ENCODE peak calls at places on chromosomes 6 and 20, in five cellular contexts. P is stimulated activated CD4-positive, alpha-beta T cell treated with anti-CD3 and anti-CD28 coated beads, Interleukin-2, amount 100 ng/mL, for 48 hours; G is heart left ventricle; T is kidney; R is progenitor cell of endocrine pancreas. E is an unnamed sample.

GRCh38 chr6:158631678-158632537 is 12.6 kb downstream of the DYNLT1 start:
- DNase-seq in R (no peak), P (no peak), G (peak), T (peak), E (peak)

GRCh38 chr20:22995923-22996322 is 39.2 kb upstream of the SSTR4 start:
- DNase-seq in T (no peak), P (no peak), G (no peak), R (no peak), E (no peak)

GRCh38 chr6:148874698-148875293 is 128.0 kb downstream of the UST start:
- DNase-seq in T (no peak), P (no peak), G (peak), R (no peak), E (no peak)

GRCh38 chr6:37657117-37657886 is 40.4 kb downstream of the MDGA1 start:
- DNase-seq in P (no peak), T (no peak), G (no peak), R (no peak), E (no peak)

GRCh38 chr6:138719011-138719635 is 54.4 kb upstream of the CCDC28A start:
- DNase-seq in P (no peak), R (no peak), G (no peak), T (no peak), E (no peak)

GRCh38 chr6:36547646-36548400 is 544 bp upstream of the STK38 start:
- DNase-seq in G (no peak), R (no peak), P (no peak), T (no peak), E (no peak)

GRCh38 chr6:37513155-37513554 is 13.5 kb upstream of the CCDC167 start:
- DNase-seq in R (no peak), T (no peak), G (no peak), P (no peak), E (no peak)

GRCh38 chr6:36399970-36400369 is 12.5 kb upstream of the ETV7 start:
- DNase-seq in T (no peak), P (no peak), R (no peak), G (no peak), E (no peak)

GRCh38 chr6:143164565-143165105 is 103.9 kb downstream of the AIG1 start:
- DNase-seq in R (no peak), G (no peak), P (no peak), T (no peak), E (no peak)

GRCh38 chr20:45343867-45344721 is 4.1 kb downstream of the SDC4 start:
- DNase-seq in P (no peak), R (no peak), G (peak), T (peak), E (peak)

GRCh38 chr6:117272032-117272866 is 6.9 kb downstream of the VGLL2 start:
- DNase-seq in P (no peak), G (no peak), T (no peak), R (no peak), E (no peak)

GRCh38 chr6:71134929-71135642 is 153.5 kb upstream of the OGFRL1 start:
- DNase-seq in R (no peak), G (no peak), P (no peak), T (no peak), E (no peak)

GRCh38 chr6:408599-409102 is 17.1 kb downstream of the IRF4 start:
- DNase-seq in G (peak), R (no peak), P (no peak), T (peak), E (peak)

E was measured in AG08395.